ENCODE peak calls at places on chromosomes 12 and 14, in four cellular contexts. U, N, J and M are unnamed samples.

GRCh38 chr14:104580961-104581360 is 1.4 kb downstream of the C14orf180 start:
- DNase-seq in U (no peak), N (no peak), J (no peak), M (no peak)

GRCh38 chr14:74954232-74954946 is 1.0 kb downstream of the PGF start:
- DNase-seq in U (no peak), N (no peak), J (no peak), M (peak)

GRCh38 chr12:12511895-12512674 is 50.6 kb downstream of the DUSP16 start:
- DNase-seq in U (no peak), N (no peak), J (no peak), M (no peak)

GRCh38 chr12:11497995-11498394 is 102.6 kb upstream of the PRB2 start:
- DNase-seq in U (no peak), N (no peak), J (no peak), M (no peak)

GRCh38 chr14:31180299-31181051 is 27.1 kb downstream of the HECTD1 start:
- DNase-seq in U (no peak), N (no peak), J (no peak), M (no peak)

GRCh38 chr14:106549064-106549463 is 1022.7 kb downstream of the TMEM121 start:
- DNase-seq in U (no peak), N (no peak), J (no peak), M (no peak)

GRCh38 chr14:51917186-51917585 is 56.8 kb downstream of the GNG2 start:
- DNase-seq in U (peak), N (no peak), J (no peak), M (no peak)

GRCh38 chr12:94041833-94042232 is 106.5 kb upstream of the PLXNC1 start:
- DNase-seq in U (no peak), N (no peak), J (no peak), M (peak)

GRCh38 chr14:99327458-99328250 is 55.7 kb upstream of the BCL11B start:
- DNase-seq in U (no peak), N (no peak), J (no peak), M (peak)

GRCh38 chr14:37824936-37825698 is 229.7 kb downstream of the TTC6 start:
- DNase-seq in U (no peak), N (no peak), J (no peak), M (no peak)